ENCODE peak calls at places on chromosomes 2 and 18, in four cellular contexts. C is HCT116, J is K562, T is HepG2. A is an unnamed sample. For H3K36me3, the result is how much of the 10 kb centered on the place peaks cover.

GRCh38 chr2:25617948-25618646 is 55.3 kb downstream of the DTNB start:
- DNase-seq in T (peak), C (no peak), J (no peak), A (peak)

GRCh38 chr2:94982661-94983060 is 42.8 kb upstream of the MAL start:
- DNase-seq in J (no peak), T (no peak), C (no peak), A (no peak)

GRCh38 chr18:62521588-62521987 is 1.2 kb upstream of the ZCCHC2 start:
- DNase-seq in T (peak), J (no peak), C (no peak), A (no peak)

GRCh38 chr2:66440692-66441091 is 5.8 kb downstream of the MEIS1 start:
- DNase-seq in T (no peak), J (no peak), C (no peak), A (no peak)

GRCh38 chr2:160742679-160743078 is 249.1 kb upstream of the RBMS1 start:
- DNase-seq in T (no peak), J (no peak), C (no peak), A (no peak)

GRCh38 chr18:77016936-77017335 is 115.6 kb downstream of the MBP start:
- DNase-seq in J (no peak), T (no peak), C (no peak), A (no peak)

GRCh38 chr2:55014962-55015939 is 35.0 kb downstream of the RTN4 start:
- DNase-seq in C (peak), J (no peak), T (peak), A (no peak)

GRCh38 chr18:75775121-75775520 is 347.6 kb upstream of the SMIM21 start:
- DNase-seq in J (no peak), T (no peak), C (no peak), A (no peak)

GRCh38 chr18:52001106-52001505 is 338.9 kb upstream of the DCC start:
- DNase-seq in J (no peak), T (no peak), C (no peak), A (no peak)
- H3K4me3 ChIP-seq in J (no peak), T (no peak), C (no peak), A (no peak)

DNA sequence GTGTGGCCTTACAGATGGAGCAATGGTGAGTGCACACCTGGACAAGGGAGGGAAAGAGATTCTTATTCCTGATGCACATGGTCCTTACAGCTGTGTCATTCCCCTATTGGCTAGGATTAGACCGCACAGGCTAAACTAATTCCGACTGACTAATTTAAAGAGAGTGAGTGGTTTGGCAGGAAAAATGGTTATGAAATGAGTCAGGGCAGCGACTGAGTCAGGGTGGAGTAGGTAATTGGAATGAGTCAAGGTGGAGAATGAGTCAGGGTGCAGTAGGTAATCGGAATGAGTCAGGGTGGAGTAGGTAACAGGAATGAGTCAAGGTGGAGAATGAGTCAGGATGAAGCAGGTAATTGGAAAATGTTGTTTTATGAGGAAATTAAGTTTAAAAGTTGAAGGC is 1353.7 kb upstream of the LRRTM1 start:
- DNase-seq in C (peak), J (no peak), T (peak), A (peak)
- TF ChIP-seq TCF7L2 in C (peak), J (no peak), T (no peak), A (no peak)

DNA sequence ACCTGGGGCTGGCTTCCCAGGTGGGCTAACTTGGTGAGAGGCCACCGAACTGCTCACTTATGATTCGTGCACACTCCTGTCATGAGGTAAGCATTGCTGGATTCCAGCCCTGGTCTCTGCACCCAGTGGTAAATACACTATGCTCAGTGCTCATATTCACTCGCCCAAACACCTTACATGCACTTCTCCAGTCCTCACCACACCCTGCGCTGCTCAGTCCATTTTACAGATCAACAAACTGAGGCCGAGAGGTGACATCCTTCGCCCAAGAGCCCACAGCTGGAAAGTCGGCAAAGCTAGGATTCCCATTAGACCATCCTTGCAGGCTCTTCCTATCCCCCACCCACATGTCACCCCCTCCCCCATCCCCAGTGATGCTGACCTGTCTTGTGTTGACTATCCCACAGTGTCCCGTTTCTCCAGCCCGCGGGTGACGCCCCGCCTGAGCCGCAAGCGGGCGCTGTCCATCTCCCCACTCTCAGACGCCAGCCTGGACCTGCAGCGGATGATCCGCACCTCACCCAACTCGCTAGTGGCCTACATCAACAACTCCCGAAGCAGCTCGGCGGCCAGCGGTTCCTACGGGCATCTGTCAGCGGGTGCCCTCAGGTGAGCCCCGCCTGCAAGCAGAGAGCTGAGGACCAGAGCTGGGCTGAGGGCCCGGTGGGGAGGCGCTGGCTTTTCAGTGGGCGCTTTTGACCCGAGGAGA is 232.8 kb downstream of the GLI2 start:
- DNase-seq in T (no peak), C (no peak), J (peak), A (no peak)
- H3K36me3 ChIP-seq in T (under half), C (under half), J (under half), A (under half)

GRCh38 chr2:203327918-203328734 is at the start of gene ABI2:
- DNase-seq in C (peak), T (peak), J (peak), A (no peak)

GRCh38 chr2:203326355-203326754 is 1.8 kb upstream of the ABI2 start:
- DNase-seq in T (no peak), J (no peak), C (no peak), A (no peak)

GRCh38 chr2:203328735-203329549 is 748 bp downstream of the ABI2 start:
- DNase-seq in J (peak), C (no peak), T (peak), A (no peak)

GRCh38 chr2:203327582-203327917 is 644 bp upstream of the ABI2 start:
- DNase-seq in C (no peak), T (no peak), J (no peak), A (no peak)

DNA sequence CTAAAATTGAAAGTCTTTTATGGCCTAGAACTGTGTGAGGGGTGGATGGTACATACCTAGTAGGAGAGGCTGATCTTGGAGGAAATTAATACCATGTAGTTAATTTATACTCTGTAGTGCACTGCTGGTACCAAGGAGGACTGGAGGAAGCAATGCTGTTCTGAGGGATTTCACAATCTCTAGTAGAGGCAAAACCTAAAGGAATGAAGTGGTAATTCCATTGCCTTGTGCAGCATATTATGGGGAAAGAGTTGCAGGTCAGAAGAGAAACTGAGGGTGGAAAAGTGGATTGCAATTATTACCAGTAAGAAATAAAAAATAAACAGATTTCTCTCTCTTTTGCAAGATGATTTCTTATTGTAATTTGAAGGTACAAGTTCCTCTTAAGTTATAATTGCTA is 2.2 kb downstream of the ABI2 start:
- DNase-seq in T (no peak), C (no peak), J (no peak), A (no peak)
- H3K4me3 ChIP-seq in T (peak), C (no peak), J (no peak), A (peak)

DNA sequence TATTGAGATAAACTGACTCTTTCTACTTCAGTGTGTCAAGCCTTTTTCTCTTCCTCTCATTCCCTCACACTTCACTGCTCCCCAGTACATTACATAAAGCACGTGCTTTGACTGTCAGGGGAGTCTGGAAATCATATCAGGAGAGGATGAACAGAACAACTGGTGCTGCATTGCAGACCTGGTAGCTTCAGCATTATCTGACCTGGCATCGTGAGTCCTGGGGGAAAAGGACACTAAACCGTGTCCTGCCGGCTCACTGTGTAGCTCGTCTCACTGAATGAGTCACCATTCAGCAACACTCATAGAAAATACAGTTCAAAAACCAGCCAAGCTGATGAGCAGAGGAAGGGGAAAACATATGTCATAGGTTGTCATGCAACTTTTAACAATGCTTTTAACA is 108.5 kb upstream of the UNC80 start:
- DNase-seq in T (no peak), J (no peak), C (no peak), A (no peak)
- TF ChIP-seq TCF7L2 in T (no peak), J (no peak), C (no peak), A (no peak)

GRCh38 chr2:36369711-36370110 is 14.1 kb downstream of the CRIM1 start:
- DNase-seq in J (no peak), C (no peak), T (no peak), A (no peak)
- H3K36me3 ChIP-seq in J (under half), C (under half), T (under half), A (under half)

GRCh38 chr2:102142829-102143449 is 393 bp downstream of the IL1R1 start:
- DNase-seq in C (no peak), J (no peak), T (peak), A (no peak)
- H3K4me3 ChIP-seq in C (peak), J (peak), T (peak), A (peak)

DNA sequence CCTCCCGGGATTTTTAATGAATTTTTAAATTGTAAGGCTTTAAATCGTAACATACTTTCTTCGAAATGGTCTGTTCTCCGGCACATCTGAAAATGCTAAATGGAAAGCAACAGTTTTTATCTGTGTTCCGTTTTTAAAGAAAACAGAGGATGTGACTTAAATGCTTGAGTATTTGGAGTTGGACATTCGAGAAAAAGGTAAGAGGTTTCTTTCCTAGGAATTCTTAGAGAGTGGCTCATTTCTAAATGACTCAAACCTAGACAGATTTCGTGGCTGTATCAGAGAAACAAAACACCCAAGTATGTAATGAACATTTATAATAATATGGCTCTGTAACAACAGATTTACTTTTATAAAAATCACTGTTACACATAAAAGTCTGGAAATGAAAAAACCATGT is 177.6 kb upstream of the CCDC68 start:
- DNase-seq in T (no peak), C (no peak), J (no peak), A (no peak)
- TF ChIP-seq TCF7L2 in T (no peak), C (no peak), J (no peak), A (no peak)

GRCh38 chr2:46376586-46377286 is 79.5 kb downstream of the EPAS1 start:
- DNase-seq in T (no peak), C (no peak), J (no peak), A (no peak)
- H3K36me3 ChIP-seq in T (half or more), C (under half), J (under half), A (under half)